ENCODE peak calls at places on chromosomes 5 and 9, in four cellular contexts. One of them, this sample, is unnamed.

GRCh38 chr9:129720181-129720864 is 32.5 kb downstream of the PTGES start:
- DNase-seq in LHCN-M2: no peak
- DNase-seq in dorsolateral prefrontal cortex: no peak
- DNase-seq in NCI-H1105: no peak
- DNase-seq in this sample: no peak

GRCh38 chr5:15499528-15500325 is at the start of gene FBXL7:
- DNase-seq in dorsolateral prefrontal cortex: peak
- DNase-seq in LHCN-M2: peak
- DNase-seq in NCI-H1105: peak
- DNase-seq in this sample: no peak

GRCh38 chr5:172293054-172293744 is 9.6 kb upstream of the UBTD2 start:
- DNase-seq in LHCN-M2: peak
- DNase-seq in dorsolateral prefrontal cortex: peak
- DNase-seq in NCI-H1105: peak
- DNase-seq in this sample: peak

GRCh38 chr5:165244407-165244806 is 1739.0 kb downstream of the MAT2B start:
- DNase-seq in NCI-H1105: no peak
- DNase-seq in dorsolateral prefrontal cortex: no peak
- DNase-seq in LHCN-M2: no peak
- DNase-seq in this sample: no peak

GRCh38 chr5:110956280-110956912 is 115.1 kb upstream of the TSLP start:
- DNase-seq in NCI-H1105: peak
- DNase-seq in LHCN-M2: no peak
- DNase-seq in dorsolateral prefrontal cortex: no peak
- DNase-seq in this sample: no peak

GRCh38 chr9:95497772-95498171 is 19.0 kb downstream of the PTCH1 start:
- DNase-seq in NCI-H1105: no peak
- DNase-seq in LHCN-M2: no peak
- DNase-seq in dorsolateral prefrontal cortex: no peak
- DNase-seq in this sample: no peak

GRCh38 chr9:130480673-130481072 is 35.9 kb downstream of the ASS1 start:
- DNase-seq in dorsolateral prefrontal cortex: no peak
- DNase-seq in NCI-H1105: no peak
- DNase-seq in LHCN-M2: no peak
- DNase-seq in this sample: no peak

GRCh38 chr5:67799732-67800234 is 415.8 kb upstream of the PIK3R1 start:
- DNase-seq in NCI-H1105: no peak
- DNase-seq in dorsolateral prefrontal cortex: no peak
- DNase-seq in LHCN-M2: peak
- DNase-seq in this sample: no peak

GRCh38 chr9:77892171-77892570 is 139.4 kb downstream of the GNAQ start:
- DNase-seq in LHCN-M2: no peak
- DNase-seq in dorsolateral prefrontal cortex: no peak
- DNase-seq in NCI-H1105: no peak
- DNase-seq in this sample: no peak

GRCh38 chr9:89046832-89047231 is 55.6 kb downstream of the S1PR3 start:
- DNase-seq in dorsolateral prefrontal cortex: no peak
- DNase-seq in NCI-H1105: no peak
- DNase-seq in LHCN-M2: no peak
- DNase-seq in this sample: no peak

GRCh38 chr9:111992523-111992922 is 95.9 kb downstream of the UGCG start:
- DNase-seq in NCI-H1105: no peak
- DNase-seq in LHCN-M2: peak
- DNase-seq in dorsolateral prefrontal cortex: no peak
- DNase-seq in this sample: peak

GRCh38 chr9:93300585-93301081 is 116.7 kb downstream of the WNK2 start:
- DNase-seq in NCI-H1105: no peak
- DNase-seq in LHCN-M2: no peak
- DNase-seq in dorsolateral prefrontal cortex: no peak
- DNase-seq in this sample: no peak

GRCh38 chr5:112049738-112050137 is 292.7 kb upstream of the NREP start:
- DNase-seq in LHCN-M2: no peak
- DNase-seq in dorsolateral prefrontal cortex: no peak
- DNase-seq in NCI-H1105: no peak
- DNase-seq in this sample: no peak

GRCh38 chr5:102778478-102778877 is 23.4 kb downstream of the PAM start:
- DNase-seq in NCI-H1105: no peak
- DNase-seq in dorsolateral prefrontal cortex: no peak
- DNase-seq in LHCN-M2: peak
- DNase-seq in this sample: peak

GRCh38 chr5:133485468-133485867 is 126.9 kb downstream of the FSTL4 start:
- DNase-seq in NCI-H1105: no peak
- DNase-seq in LHCN-M2: no peak
- DNase-seq in dorsolateral prefrontal cortex: no peak
- DNase-seq in this sample: no peak

GRCh38 chr5:53403291-53403690 is 77.1 kb upstream of the FST start:
- DNase-seq in dorsolateral prefrontal cortex: no peak
- DNase-seq in NCI-H1105: no peak
- DNase-seq in LHCN-M2: peak
- DNase-seq in this sample: no peak

GRCh38 chr9:93601666-93602065 is 25.3 kb downstream of the PHF2 start:
- DNase-seq in dorsolateral prefrontal cortex: no peak
- DNase-seq in NCI-H1105: no peak
- DNase-seq in LHCN-M2: no peak
- DNase-seq in this sample: no peak

GRCh38 chr5:157215826-157216167 is 35.2 kb downstream of the ITK start:
- DNase-seq in dorsolateral prefrontal cortex: no peak
- DNase-seq in NCI-H1105: no peak
- DNase-seq in LHCN-M2: peak
- DNase-seq in this sample: no peak

GRCh38 chr5:129096382-129096991 is 1.9 kb downstream of the ISOC1 start:
- DNase-seq in NCI-H1105: no peak
- DNase-seq in LHCN-M2: no peak
- DNase-seq in dorsolateral prefrontal cortex: no peak
- DNase-seq in this sample: peak

GRCh38 chr5:84088996-84089395 is 295.7 kb downstream of the EDIL3 start:
- DNase-seq in NCI-H1105: no peak
- DNase-seq in dorsolateral prefrontal cortex: no peak
- DNase-seq in LHCN-M2: peak
- DNase-seq in this sample: peak

GRCh38 chr5:139468421-139468931 is 2.3 kb upstream of the SMIM33 start:
- DNase-seq in LHCN-M2: no peak
- DNase-seq in dorsolateral prefrontal cortex: no peak
- DNase-seq in NCI-H1105: no peak
- DNase-seq in this sample: peak

GRCh38 chr5:179261301-179262125 is 83.7 kb downstream of the ADAMTS2 start:
- DNase-seq in LHCN-M2: peak
- DNase-seq in dorsolateral prefrontal cortex: peak
- DNase-seq in NCI-H1105: no peak
- DNase-seq in this sample: no peak

GRCh38 chr5:87190041-87190440 is 77.6 kb upstream of the RASA1 start:
- DNase-seq in NCI-H1105: no peak
- DNase-seq in dorsolateral prefrontal cortex: no peak
- DNase-seq in LHCN-M2: no peak
- DNase-seq in this sample: no peak

GRCh38 chr9:133604214-133604613 is 5.0 kb downstream of the FAM163B start:
- DNase-seq in NCI-H1105: no peak
- DNase-seq in LHCN-M2: peak
- DNase-seq in dorsolateral prefrontal cortex: no peak
- DNase-seq in this sample: no peak

GRCh38 chr5:159017787-159018186 is 81.9 kb downstream of the EBF1 start:
- DNase-seq in LHCN-M2: peak
- DNase-seq in dorsolateral prefrontal cortex: no peak
- DNase-seq in NCI-H1105: no peak
- DNase-seq in this sample: peak

GRCh38 chr5:76083555-76084495 is 642 bp downstream of the SV2C start:
- DNase-seq in NCI-H1105: peak
- DNase-seq in LHCN-M2: no peak
- DNase-seq in dorsolateral prefrontal cortex: no peak
- DNase-seq in this sample: no peak

This sample was measured in MCF 10A.